ENCODE peak calls at places on chromosome 12, in four cellular contexts. T is nucleus accumbens; M is anterior cingulate cortex; S is stimulated activated CD4-positive, alpha-beta T cell treated with anti-CD3 and anti-CD28 coated beads, Interleukin-4, amount 100 ng/mL, for 48 hours. B is an unnamed sample.

GRCh38 chr12:68481181-68481941 is 129.3 kb upstream of the RAP1B start:
- DNase-seq in T (no peak), M (no peak), S (no peak), B (no peak)

GRCh38 chr12:91381309-91381804 is 198.7 kb upstream of the DCN start:
- DNase-seq in T (peak), M (peak), S (no peak), B (no peak)

GRCh38 chr12:75602111-75602510 is 90.7 kb upstream of the KRR1 start:
- DNase-seq in T (no peak), M (no peak), S (no peak), B (no peak)

GRCh38 chr12:3988519-3989217 is 115.5 kb upstream of the PARP11 start:
- DNase-seq in T (no peak), M (no peak), S (no peak), B (no peak)

GRCh38 chr12:53459097-53459496 is 7.2 kb downstream of the PCBP2 start:
- DNase-seq in T (no peak), M (no peak), S (no peak), B (no peak)

GRCh38 chr12:94614288-94614721 is 36.1 kb downstream of the TMCC3 start:
- DNase-seq in T (peak), M (no peak), S (no peak), B (no peak)

GRCh38 chr12:29889737-29890136 is 106.0 kb upstream of the TMTC1 start:
- DNase-seq in T (peak), M (no peak), S (peak), B (no peak)

GRCh38 chr12:122852336-122853275 is 17.3 kb downstream of the HIP1R start:
- DNase-seq in T (peak), M (peak), S (no peak), B (no peak)

GRCh38 chr12:88553941-88554658 is 26.2 kb downstream of the KITLG start:
- DNase-seq in T (no peak), M (no peak), S (no peak), B (no peak)

GRCh38 chr12:114131824-114132223 is 165.7 kb upstream of the RBM19 start:
- DNase-seq in T (no peak), M (no peak), S (no peak), B (no peak)

GRCh38 chr12:53074290-53074998 is 4.7 kb downstream of the SPRYD3 start:
- DNase-seq in T (no peak), M (no peak), S (no peak), B (no peak)

GRCh38 chr12:122681814-122682213 is 21.3 kb downstream of the HCAR2 start:
- DNase-seq in T (peak), M (no peak), S (no peak), B (no peak)

GRCh38 chr12:102302553-102302952 is 104.9 kb upstream of the PMCH start:
- DNase-seq in T (no peak), M (no peak), S (no peak), B (no peak)

GRCh38 chr12:23815810-23816209 is 133.7 kb downstream of the SOX5 start:
- DNase-seq in T (no peak), M (no peak), S (no peak), B (no peak)

GRCh38 chr12:53046655-53047220 is 3.1 kb upstream of the TNS2 start:
- DNase-seq in T (peak), M (peak), S (peak), B (no peak)

GRCh38 chr12:58367041-58367440 is 425.7 kb downstream of the ATP23 start:
- DNase-seq in T (no peak), M (no peak), S (no peak), B (no peak)

GRCh38 chr12:68844788-68845695 is 37.1 kb downstream of the MDM2 start:
- DNase-seq in T (no peak), M (no peak), S (no peak), B (no peak)

GRCh38 chr12:78101946-78102635 is 271.4 kb downstream of the NAV3 start:
- DNase-seq in T (no peak), M (no peak), S (no peak), B (no peak)

GRCh38 chr12:3335078-3335487 is 155.9 kb upstream of the PRMT8 start:
- DNase-seq in T (no peak), M (no peak), S (no peak), B (no peak)

GRCh38 chr12:442235-442884 is 17.4 kb upstream of the B4GALNT3 start:
- DNase-seq in T (peak), M (peak), S (peak), B (peak)

GRCh38 chr12:10673660-10674384 is at the start of gene STYK1:
- DNase-seq in T (peak), M (peak), S (peak), B (peak)

GRCh38 chr12:111685322-111685810 is 390 bp downstream of the BRAP start:
- DNase-seq in T (no peak), M (no peak), S (no peak), B (no peak)

GRCh38 chr12:90672081-90672480 is 282.9 kb downstream of the CCER1 start:
- DNase-seq in T (no peak), M (no peak), S (no peak), B (no peak)

GRCh38 chr12:117068492-117068891 is 30.7 kb downstream of the TESC start:
- DNase-seq in T (no peak), M (no peak), S (no peak), B (no peak)

GRCh38 chr12:26017484-26018211 is 59.2 kb downstream of the RASSF8 start:
- DNase-seq in T (no peak), M (no peak), S (no peak), B (no peak)

GRCh38 chr12:25719505-25719904 is 166.4 kb upstream of the LMNTD1 start:
- DNase-seq in T (no peak), M (no peak), S (no peak), B (no peak)

GRCh38 chr12:47837190-47838171 is 17.8 kb upstream of the HDAC7 start:
- DNase-seq in T (peak), M (no peak), S (no peak), B (peak)

GRCh38 chr12:62256408-62257079 is 3.7 kb upstream of the USP15 start:
- DNase-seq in T (peak), M (no peak), S (peak), B (no peak)